ENCODE peak calls at places on chromosome 2, in nine cellular contexts. One of them, this sample, is unnamed.

GRCh38 chr2:23698733-23699391 is 228.1 kb downstream of the ATAD2B start:
- DNase-seq in T-cell: no peak
- DNase-seq in iris pigment epithelial cell: peak; percentile 73
- DNase-seq in NCI-H748 treated with DMSO at 0.1 percent for 48 hours: no peak
- DNase-seq in SW 1271: no peak
- DNase-seq in GM23338: peak; percentile 52
- DNase-seq in NCI-H1105: no peak
- DNase-seq in RPMI7951: no peak
- DNase-seq in brain microvascular endothelial cell: peak; percentile 52
- DNase-seq in this sample: no peak

GRCh38 chr2:69272803-69273471 is 114.1 kb downstream of the GFPT1 start:
- DNase-seq in T-cell: no peak
- DNase-seq in iris pigment epithelial cell: peak; percentile 10
- DNase-seq in NCI-H748 treated with DMSO at 0.1 percent for 48 hours: no peak
- DNase-seq in SW 1271: no peak
- DNase-seq in GM23338: peak; percentile 39
- DNase-seq in NCI-H1105: no peak
- DNase-seq in RPMI7951: no peak
- DNase-seq in brain microvascular endothelial cell: no peak
- DNase-seq in this sample: no peak

GRCh38 chr2:30679416-30680088 is 127.7 kb downstream of the CAPN13 start:
- DNase-seq in T-cell: no peak
- DNase-seq in iris pigment epithelial cell: no peak
- DNase-seq in NCI-H748 treated with DMSO at 0.1 percent for 48 hours: peak; percentile 58
- DNase-seq in SW 1271: no peak
- DNase-seq in GM23338: peak; percentile 39
- DNase-seq in NCI-H1105: no peak
- DNase-seq in RPMI7951: peak; percentile 74
- DNase-seq in brain microvascular endothelial cell: peak; percentile 14
- DNase-seq in this sample: no peak

GRCh38 chr2:39523308-39524044 is 86.4 kb upstream of the MAP4K3 start:
- DNase-seq in T-cell: no peak
- DNase-seq in iris pigment epithelial cell: peak; percentile 97
- DNase-seq in NCI-H748 treated with DMSO at 0.1 percent for 48 hours: no peak
- DNase-seq in SW 1271: peak; percentile 36
- DNase-seq in GM23338: no peak
- DNase-seq in NCI-H1105: no peak
- DNase-seq in RPMI7951: peak; percentile 91
- DNase-seq in brain microvascular endothelial cell: peak; percentile 71
- DNase-seq in this sample: no peak

GRCh38 chr2:237471457-237472186 is 15.4 kb upstream of the MLPH start:
- DNase-seq in T-cell: no peak
- DNase-seq in iris pigment epithelial cell: peak; percentile 60
- DNase-seq in NCI-H748 treated with DMSO at 0.1 percent for 48 hours: no peak
- DNase-seq in SW 1271: peak; percentile 45
- DNase-seq in GM23338: peak; percentile 87
- DNase-seq in NCI-H1105: no peak
- DNase-seq in RPMI7951: peak; percentile 70
- DNase-seq in brain microvascular endothelial cell: peak; percentile 74
- DNase-seq in this sample: no peak

GRCh38 chr2:150609831-150610582 is 122.5 kb upstream of the RND3 start:
- DNase-seq in T-cell: no peak
- DNase-seq in iris pigment epithelial cell: no peak
- DNase-seq in NCI-H748 treated with DMSO at 0.1 percent for 48 hours: no peak
- DNase-seq in SW 1271: no peak
- DNase-seq in GM23338: no peak
- DNase-seq in NCI-H1105: no peak
- DNase-seq in RPMI7951: peak; percentile 53
- DNase-seq in brain microvascular endothelial cell: no peak
- DNase-seq in this sample: no peak

GRCh38 chr2:32002406-32002805 is 8.4 kb downstream of the MEMO1 start:
- DNase-seq in T-cell: no peak
- DNase-seq in iris pigment epithelial cell: no peak
- DNase-seq in NCI-H748 treated with DMSO at 0.1 percent for 48 hours: no peak
- DNase-seq in SW 1271: no peak
- DNase-seq in GM23338: no peak
- DNase-seq in NCI-H1105: no peak
- DNase-seq in RPMI7951: no peak
- DNase-seq in brain microvascular endothelial cell: no peak
- DNase-seq in this sample: no peak

GRCh38 chr2:198465970-198466369 is 661.6 kb downstream of the PLCL1 start:
- DNase-seq in T-cell: no peak
- DNase-seq in iris pigment epithelial cell: no peak
- DNase-seq in NCI-H748 treated with DMSO at 0.1 percent for 48 hours: no peak
- DNase-seq in SW 1271: no peak
- DNase-seq in GM23338: no peak
- DNase-seq in NCI-H1105: no peak
- DNase-seq in RPMI7951: no peak
- DNase-seq in brain microvascular endothelial cell: no peak
- DNase-seq in this sample: no peak

GRCh38 chr2:43218550-43219382 is 7.6 kb downstream of the ZFP36L2 start:
- DNase-seq in T-cell: peak; percentile 94
- DNase-seq in iris pigment epithelial cell: peak; percentile 26
- DNase-seq in NCI-H748 treated with DMSO at 0.1 percent for 48 hours: no peak
- DNase-seq in SW 1271: no peak
- DNase-seq in GM23338: peak; percentile 74
- DNase-seq in NCI-H1105: no peak
- DNase-seq in RPMI7951: peak; percentile 43
- DNase-seq in brain microvascular endothelial cell: peak; percentile 4
- DNase-seq in this sample: peak; percentile 54

GRCh38 chr2:110999626-111000025 is 121.1 kb upstream of the BCL2L11 start:
- DNase-seq in T-cell: no peak
- DNase-seq in iris pigment epithelial cell: no peak
- DNase-seq in NCI-H748 treated with DMSO at 0.1 percent for 48 hours: no peak
- DNase-seq in SW 1271: no peak
- DNase-seq in GM23338: no peak
- DNase-seq in NCI-H1105: no peak
- DNase-seq in RPMI7951: no peak
- DNase-seq in brain microvascular endothelial cell: no peak
- DNase-seq in this sample: no peak

GRCh38 chr2:134736167-134736885 is 17.5 kb upstream of the TMEM163 start:
- DNase-seq in T-cell: no peak
- DNase-seq in iris pigment epithelial cell: peak; percentile 83
- DNase-seq in NCI-H748 treated with DMSO at 0.1 percent for 48 hours: no peak
- DNase-seq in SW 1271: peak; percentile 16
- DNase-seq in GM23338: peak; percentile 40
- DNase-seq in NCI-H1105: no peak
- DNase-seq in RPMI7951: peak; percentile 90
- DNase-seq in brain microvascular endothelial cell: peak; percentile 74
- DNase-seq in this sample: no peak

GRCh38 chr2:216545359-216545758 is 46.7 kb downstream of the RPL37A start:
- DNase-seq in T-cell: no peak
- DNase-seq in iris pigment epithelial cell: peak; percentile 56
- DNase-seq in NCI-H748 treated with DMSO at 0.1 percent for 48 hours: no peak
- DNase-seq in SW 1271: no peak
- DNase-seq in GM23338: no peak
- DNase-seq in NCI-H1105: no peak
- DNase-seq in RPMI7951: peak; percentile 44
- DNase-seq in brain microvascular endothelial cell: no peak
- DNase-seq in this sample: no peak

GRCh38 chr2:179861027-179861776 is at the start of gene ZNF385B:
- DNase-seq in T-cell: no peak
- DNase-seq in iris pigment epithelial cell: peak; percentile 14
- DNase-seq in NCI-H748 treated with DMSO at 0.1 percent for 48 hours: peak; percentile 70
- DNase-seq in SW 1271: no peak
- DNase-seq in GM23338: peak; percentile 74
- DNase-seq in NCI-H1105: peak; percentile 26
- DNase-seq in RPMI7951: peak; percentile 6
- DNase-seq in brain microvascular endothelial cell: no peak
- DNase-seq in this sample: no peak

GRCh38 chr2:171571721-171572120 is 49.4 kb downstream of the CYBRD1 start:
- DNase-seq in T-cell: no peak
- DNase-seq in iris pigment epithelial cell: no peak
- DNase-seq in NCI-H748 treated with DMSO at 0.1 percent for 48 hours: no peak
- DNase-seq in SW 1271: no peak
- DNase-seq in GM23338: no peak
- DNase-seq in NCI-H1105: no peak
- DNase-seq in RPMI7951: no peak
- DNase-seq in brain microvascular endothelial cell: no peak
- DNase-seq in this sample: no peak

GRCh38 chr2:164717000-164717597 is 95.8 kb upstream of the GRB14 start:
- DNase-seq in T-cell: no peak
- DNase-seq in iris pigment epithelial cell: peak; percentile 30
- DNase-seq in NCI-H748 treated with DMSO at 0.1 percent for 48 hours: peak; percentile 8
- DNase-seq in SW 1271: no peak
- DNase-seq in GM23338: peak; percentile 41
- DNase-seq in NCI-H1105: no peak
- DNase-seq in RPMI7951: peak; percentile 18
- DNase-seq in brain microvascular endothelial cell: no peak
- DNase-seq in this sample: no peak

GRCh38 chr2:54499666-54500065 is 43.5 kb downstream of the SPTBN1 start:
- DNase-seq in T-cell: no peak
- DNase-seq in iris pigment epithelial cell: peak; percentile 23
- DNase-seq in NCI-H748 treated with DMSO at 0.1 percent for 48 hours: no peak
- DNase-seq in SW 1271: no peak
- DNase-seq in GM23338: no peak
- DNase-seq in NCI-H1105: no peak
- DNase-seq in RPMI7951: no peak
- DNase-seq in brain microvascular endothelial cell: no peak
- DNase-seq in this sample: no peak

GRCh38 chr2:219182331-219183150 is 4.5 kb downstream of the RETREG2 start:
- DNase-seq in T-cell: no peak
- DNase-seq in iris pigment epithelial cell: no peak
- DNase-seq in NCI-H748 treated with DMSO at 0.1 percent for 48 hours: no peak
- DNase-seq in SW 1271: no peak
- DNase-seq in GM23338: no peak
- DNase-seq in NCI-H1105: no peak
- DNase-seq in RPMI7951: no peak
- DNase-seq in brain microvascular endothelial cell: no peak
- DNase-seq in this sample: peak; percentile 24

GRCh38 chr2:190858817-190859216 is 21.8 kb upstream of the GLS start:
- DNase-seq in T-cell: no peak
- DNase-seq in iris pigment epithelial cell: peak; percentile 77
- DNase-seq in NCI-H748 treated with DMSO at 0.1 percent for 48 hours: no peak
- DNase-seq in SW 1271: no peak
- DNase-seq in GM23338: no peak
- DNase-seq in NCI-H1105: no peak
- DNase-seq in RPMI7951: peak; percentile 84
- DNase-seq in brain microvascular endothelial cell: peak; percentile 60
- DNase-seq in this sample: no peak

This sample was measured in left ventricle myocardium inferior.